ENCODE peak calls at places on chromosomes 3 and 15, in nine cellular contexts. F is epithelial cell of prostate; W is NCI-H1092 treated with DMSO at 0.1 percent for 48 hours; E is EL; R is AG08396; N is LoVo; D is SK-MEL-5; Y is stimulated activated CD4-positive, alpha-beta T cell treated with anti-CD3 and anti-CD28 coated beads, Interleukin-4, amount 100 ng/mL, for 4 hours; H is H54. O is an unnamed sample.

GRCh38 chr15:51889486-51889885 is 60.0 kb downstream of the TMOD3 start:
- DNase-seq in F (no peak), W (no peak), E (no peak), R (no peak), N (no peak), D (no peak), Y (no peak), H (no peak), O (no peak)

GRCh38 chr3:136162322-136162721 is 33.8 kb downstream of the MSL2 start:
- DNase-seq in F (no peak), W (no peak), E (no peak), R (no peak), N (no peak), D (no peak), Y (no peak), H (no peak), O (no peak)

GRCh38 chr3:53030864-53031445 is 14.9 kb downstream of the SFMBT1 start:
- DNase-seq in F (no peak), W (no peak), E (no peak), R (no peak), N (no peak), D (no peak), Y (peak), H (no peak), O (no peak)

GRCh38 chr3:13308406-13308805 is 111.7 kb downstream of the NUP210 start:
- DNase-seq in F (no peak), W (peak), E (peak), R (peak), N (peak), D (peak), Y (peak), H (peak), O (peak)

GRCh38 chr15:76060098-76060989 is 559 bp downstream of the TMEM266 start:
- DNase-seq in F (no peak), W (no peak), E (no peak), R (no peak), N (no peak), D (peak), Y (peak), H (no peak), O (no peak)

GRCh38 chr3:184496933-184497332 is 64.7 kb upstream of the EPHB3 start:
- DNase-seq in F (no peak), W (no peak), E (no peak), R (no peak), N (no peak), D (no peak), Y (no peak), H (no peak), O (no peak)

GRCh38 chr3:159858650-159859049 is 130.0 kb upstream of the IL12A start:
- DNase-seq in F (no peak), W (no peak), E (no peak), R (no peak), N (no peak), D (no peak), Y (no peak), H (no peak), O (no peak)

GRCh38 chr3:9770276-9770812 is 597 bp upstream of the CAMK1 start:
- DNase-seq in F (no peak), W (peak), E (no peak), R (no peak), N (no peak), D (no peak), Y (no peak), H (no peak), O (no peak)

GRCh38 chr15:68211656-68212320 is 6.7 kb upstream of the CALML4 start:
- DNase-seq in F (no peak), W (no peak), E (no peak), R (no peak), N (no peak), D (no peak), Y (no peak), H (no peak), O (no peak)

GRCh38 chr3:72008226-72008996 is 223.5 kb upstream of the PROK2 start:
- DNase-seq in F (no peak), W (no peak), E (peak), R (no peak), N (no peak), D (no peak), Y (no peak), H (no peak), O (peak)

GRCh38 chr15:43370975-43371974 is at the start of the genes TUBGCP4 and ZSCAN29:
- DNase-seq in F (no peak), W (peak), E (peak), R (peak), N (peak), D (peak), Y (peak), H (peak), O (peak)

GRCh38 chr15:100726070-100726420 is 123.7 kb downstream of the ASB7 start:
- DNase-seq in F (no peak), W (no peak), E (no peak), R (no peak), N (no peak), D (no peak), Y (no peak), H (no peak), O (no peak)

GRCh38 chr3:46998121-46998851 is 18.8 kb downstream of the NBEAL2 start:
- DNase-seq in F (no peak), W (peak), E (peak), R (peak), N (peak), D (peak), Y (peak), H (peak), O (no peak)

GRCh38 chr3:128521715-128522114 is 28.7 kb upstream of the GATA2 start:
- DNase-seq in F (no peak), W (no peak), E (no peak), R (no peak), N (no peak), D (peak), Y (no peak), H (no peak), O (no peak)

GRCh38 chr15:41917767-41918430 is 24.0 kb upstream of the SPTBN5 start:
- DNase-seq in F (peak), W (no peak), E (peak), R (peak), N (peak), D (no peak), Y (no peak), H (peak), O (no peak)

GRCh38 chr3:180048108-180048507 is 11.4 kb upstream of the PEX5L start:
- DNase-seq in F (no peak), W (no peak), E (no peak), R (no peak), N (no peak), D (no peak), Y (no peak), H (no peak), O (no peak)

GRCh38 chr3:11558002-11558401 is 85.7 kb downstream of the VGLL4 start:
- DNase-seq in F (peak), W (no peak), E (peak), R (peak), N (no peak), D (no peak), Y (no peak), H (peak), O (peak)

GRCh38 chr3:16841906-16842709 is 42.6 kb upstream of the PLCL2 start:
- DNase-seq in F (no peak), W (peak), E (no peak), R (no peak), N (no peak), D (no peak), Y (peak), H (no peak), O (no peak)

GRCh38 chr3:15633159-15633558 is 31.6 kb downstream of the BTD start:
- DNase-seq in F (no peak), W (no peak), E (no peak), R (no peak), N (no peak), D (no peak), Y (no peak), H (no peak), O (no peak)

GRCh38 chr15:71149645-71150557 is 34.6 kb downstream of the THSD4 start:
- DNase-seq in F (no peak), W (peak), E (no peak), R (no peak), N (no peak), D (no peak), Y (no peak), H (no peak), O (no peak)

GRCh38 chr15:27871078-27871695 is 227.9 kb downstream of the OCA2 start:
- DNase-seq in F (no peak), W (no peak), E (no peak), R (no peak), N (no peak), D (no peak), Y (no peak), H (no peak), O (no peak)